ENCODE peak calls at places on chromosome 12, in ten cellular contexts. One of them, this sample, is unnamed.

GRCh38 chr12:30862486-30862885 is 64.1 kb upstream of the TSPAN11 start:
- DNase-seq in kidney epithelial cell: no peak
- DNase-seq in islet precursor cell: peak
- DNase-seq in activated naive CD8-positive, alpha-beta T cell treated with anti-CD3 and anti-CD28 coated beads, Interleukin-2, amount 50 U/mL, for 16 hours: no peak
- DNase-seq in HTR-8/SVneo: no peak
- DNase-seq in PC-9: no peak
- DNase-seq in left ventricle myocardium inferior: peak
- DNase-seq in T-helper 1 cell: no peak
- DNase-seq in GDM1: no peak
- DNase-seq in left kidney: no peak
- DNase-seq in this sample: no peak

GRCh38 chr12:94954029-94954685 is 49.3 kb downstream of the NDUFA12 start:
- DNase-seq in kidney epithelial cell: peak
- DNase-seq in islet precursor cell: peak
- DNase-seq in activated naive CD8-positive, alpha-beta T cell treated with anti-CD3 and anti-CD28 coated beads, Interleukin-2, amount 50 U/mL, for 16 hours: no peak
- DNase-seq in HTR-8/SVneo: peak
- DNase-seq in PC-9: peak
- DNase-seq in left ventricle myocardium inferior: no peak
- DNase-seq in T-helper 1 cell: no peak
- DNase-seq in GDM1: peak
- DNase-seq in left kidney: no peak
- DNase-seq in this sample: peak

GRCh38 chr12:133023566-133023965 is 13.7 kb upstream of the ZNF84 start:
- DNase-seq in kidney epithelial cell: no peak
- DNase-seq in islet precursor cell: no peak
- DNase-seq in activated naive CD8-positive, alpha-beta T cell treated with anti-CD3 and anti-CD28 coated beads, Interleukin-2, amount 50 U/mL, for 16 hours: no peak
- DNase-seq in HTR-8/SVneo: no peak
- DNase-seq in PC-9: no peak
- DNase-seq in left ventricle myocardium inferior: no peak
- DNase-seq in T-helper 1 cell: no peak
- DNase-seq in GDM1: no peak
- DNase-seq in left kidney: no peak
- DNase-seq in this sample: no peak

GRCh38 chr12:88468546-88468945 is 111.7 kb downstream of the KITLG start:
- DNase-seq in kidney epithelial cell: no peak
- DNase-seq in islet precursor cell: no peak
- DNase-seq in activated naive CD8-positive, alpha-beta T cell treated with anti-CD3 and anti-CD28 coated beads, Interleukin-2, amount 50 U/mL, for 16 hours: no peak
- DNase-seq in HTR-8/SVneo: no peak
- DNase-seq in PC-9: no peak
- DNase-seq in left ventricle myocardium inferior: no peak
- DNase-seq in T-helper 1 cell: no peak
- DNase-seq in GDM1: no peak
- DNase-seq in left kidney: no peak
- DNase-seq in this sample: no peak

GRCh38 chr12:93029091-93029490 is 100.0 kb upstream of the EEA1 start:
- DNase-seq in kidney epithelial cell: no peak
- DNase-seq in islet precursor cell: no peak
- DNase-seq in activated naive CD8-positive, alpha-beta T cell treated with anti-CD3 and anti-CD28 coated beads, Interleukin-2, amount 50 U/mL, for 16 hours: no peak
- DNase-seq in HTR-8/SVneo: no peak
- DNase-seq in PC-9: no peak
- DNase-seq in left ventricle myocardium inferior: peak
- DNase-seq in T-helper 1 cell: no peak
- DNase-seq in GDM1: no peak
- DNase-seq in left kidney: no peak
- DNase-seq in this sample: no peak

GRCh38 chr12:129404556-129404955 is 499.3 kb downstream of the TMEM132D start:
- DNase-seq in kidney epithelial cell: no peak
- DNase-seq in islet precursor cell: no peak
- DNase-seq in activated naive CD8-positive, alpha-beta T cell treated with anti-CD3 and anti-CD28 coated beads, Interleukin-2, amount 50 U/mL, for 16 hours: no peak
- DNase-seq in HTR-8/SVneo: no peak
- DNase-seq in PC-9: no peak
- DNase-seq in left ventricle myocardium inferior: no peak
- DNase-seq in T-helper 1 cell: no peak
- DNase-seq in GDM1: no peak
- DNase-seq in left kidney: peak
- DNase-seq in this sample: no peak

GRCh38 chr12:65823481-65824313 is 586 bp upstream of the HMGA2 start:
- DNase-seq in kidney epithelial cell: no peak
- DNase-seq in islet precursor cell: peak
- DNase-seq in activated naive CD8-positive, alpha-beta T cell treated with anti-CD3 and anti-CD28 coated beads, Interleukin-2, amount 50 U/mL, for 16 hours: no peak
- DNase-seq in HTR-8/SVneo: peak
- DNase-seq in PC-9: peak
- DNase-seq in left ventricle myocardium inferior: no peak
- DNase-seq in T-helper 1 cell: no peak
- DNase-seq in GDM1: no peak
- DNase-seq in left kidney: peak
- DNase-seq in this sample: peak

GRCh38 chr12:11324426-11324825 is 14.2 kb upstream of the PRB4 start:
- DNase-seq in kidney epithelial cell: no peak
- DNase-seq in islet precursor cell: no peak
- DNase-seq in activated naive CD8-positive, alpha-beta T cell treated with anti-CD3 and anti-CD28 coated beads, Interleukin-2, amount 50 U/mL, for 16 hours: no peak
- DNase-seq in HTR-8/SVneo: no peak
- DNase-seq in PC-9: no peak
- DNase-seq in left ventricle myocardium inferior: no peak
- DNase-seq in T-helper 1 cell: no peak
- DNase-seq in GDM1: no peak
- DNase-seq in left kidney: no peak
- DNase-seq in this sample: no peak

This sample was measured in SK-MEL-5.